ENCODE peak calls at places on chromosome 1, in four cellular contexts. V is activated T-cell treated with anti-CD3 and anti-CD28 coated beads for 24 hours; S is Daoy; Q is central memory CD4-positive, alpha-beta T cell. U is an unnamed sample.

GRCh38 chr1:186474208-186474607 is 13.3 kb upstream of the PDC start:
- DNase-seq in S (peak; percentile 62), V (no peak), Q (no peak), U (peak; percentile 8)

GRCh38 chr1:14597343-14598006 is 1.0 kb upstream of the KAZN start:
- DNase-seq in S (no peak), V (no peak), Q (no peak), U (peak; percentile 92)

GRCh38 chr1:163796394-163796821 is 474.7 kb downstream of the NUF2 start:
- DNase-seq in Q (no peak), V (no peak), S (no peak), U (peak; percentile 50)

GRCh38 chr1:101200513-101200912 is 36.3 kb upstream of the S1PR1 start:
- DNase-seq in S (peak; percentile 88), V (no peak), Q (no peak), U (peak; percentile 91)

GRCh38 chr1:206909167-206909882 is 12.1 kb downstream of the IL24 start:
- DNase-seq in Q (peak; percentile 53), S (peak; percentile 53), V (no peak), U (peak; percentile 44)

GRCh38 chr1:1422465-1423244 is 1.6 kb upstream of the ANKRD65 start:
- DNase-seq in Q (no peak), V (no peak), S (peak; percentile 79), U (peak; percentile 69)

GRCh38 chr1:54970901-54971300 is 9.5 kb upstream of the TMEM61 start:
- DNase-seq in Q (no peak), S (no peak), V (no peak), U (no peak)

GRCh38 chr1:165837838-165838364 is 10.5 kb downstream of the UCK2 start:
- DNase-seq in S (no peak), Q (no peak), V (no peak), U (no peak)